ENCODE peak calls at places on chromosomes 11 and 22, in six cellular contexts. K is GM12878, C is GM12891, D is prostate gland, M is germinal center, I is GM10248. F is an unnamed sample.

GRCh38 chr11:12473366-12473765 is 96.0 kb downstream of the PARVA start:
- DNase-seq in K (no peak), C (no peak), D (no peak), M (no peak), I (no peak), F (no peak)

GRCh38 chr11:35390737-35391682 is 28.3 kb downstream of the SLC1A2 start:
- DNase-seq in K (peak), C (no peak), D (peak), M (peak), I (peak), F (no peak)

GRCh38 chr22:37330200-37331033 is 48.1 kb downstream of the CYTH4 start:
- DNase-seq in K (no peak), C (peak), D (no peak), M (peak), I (peak), F (peak)

GRCh38 chr22:41696714-41697113 is 2.6 kb upstream of the MEI1 start:
- DNase-seq in K (no peak), C (no peak), D (no peak), M (no peak), I (no peak), F (no peak)

GRCh38 chr11:6992457-6993431 is 27.4 kb downstream of the ZNF214 start:
- DNase-seq in K (no peak), C (no peak), D (peak), M (no peak), I (no peak), F (no peak)

GRCh38 chr11:67120456-67120855 is 1.4 kb downstream of the KDM2A start:
- DNase-seq in K (no peak), C (no peak), D (no peak), M (no peak), I (no peak), F (no peak)

GRCh38 chr22:32281092-32281491 is 25.9 kb upstream of the SLC5A4 start:
- DNase-seq in K (no peak), C (no peak), D (no peak), M (no peak), I (no peak), F (no peak)

GRCh38 chr11:114209343-114209742 is 86.9 kb upstream of the NNMT start:
- DNase-seq in K (no peak), C (no peak), D (no peak), M (no peak), I (no peak), F (no peak)

GRCh38 chr22:38417252-38418060 is 37.5 kb downstream of the KCNJ4 start:
- DNase-seq in K (no peak), C (no peak), D (no peak), M (no peak), I (no peak), F (no peak)

GRCh38 chr11:64023731-64024710 is 11.7 kb upstream of the FLRT1 start:
- DNase-seq in K (no peak), C (no peak), D (no peak), M (no peak), I (no peak), F (no peak)

GRCh38 chr22:49993649-49994360 is 18.8 kb downstream of the IL17REL start:
- DNase-seq in K (no peak), C (no peak), D (no peak), M (no peak), I (no peak), F (no peak)

GRCh38 chr11:70415642-70416395 is 17.5 kb downstream of the CTTN start:
- DNase-seq in K (no peak), C (no peak), D (no peak), M (no peak), I (no peak), F (no peak)

GRCh38 chr22:19855504-19856409 is 1.1 kb upstream of the GNB1L start:
- DNase-seq in K (peak), C (no peak), D (no peak), M (peak), I (peak), F (peak)

GRCh38 chr22:38868886-38869381 is 3.1 kb downstream of the CBX6 start:
- DNase-seq in K (no peak), C (peak), D (peak), M (peak), I (peak), F (peak)

GRCh38 chr11:110128161-110128560 is 35.0 kb downstream of the ZC3H12C start:
- DNase-seq in K (no peak), C (no peak), D (no peak), M (no peak), I (no peak), F (no peak)

GRCh38 chr11:130159657-130160459 is at the start of gene ST14:
- DNase-seq in K (no peak), C (no peak), D (peak), M (peak), I (peak), F (no peak)

GRCh38 chr11:92834296-92835020 is 135.0 kb upstream of the MTNR1B start:
- DNase-seq in K (no peak), C (no peak), D (no peak), M (no peak), I (no peak), F (no peak)

GRCh38 chr11:44631831-44632230 is 66.4 kb downstream of the CD82 start:
- DNase-seq in K (no peak), C (no peak), D (no peak), M (no peak), I (peak), F (no peak)

GRCh38 chr11:82989628-82990404 is 81.9 kb downstream of the RAB30 start:
- DNase-seq in K (no peak), C (no peak), D (no peak), M (no peak), I (no peak), F (no peak)

GRCh38 chr11:118186346-118187107 is 10.1 kb upstream of the SCN2B start:
- DNase-seq in K (no peak), C (no peak), D (no peak), M (no peak), I (no peak), F (no peak)

GRCh38 chr22:48882636-48883200 is 945.0 kb downstream of the BRD1 start:
- DNase-seq in K (no peak), C (no peak), D (no peak), M (no peak), I (no peak), F (no peak)

GRCh38 chr11:76173663-76174062 is 32.6 kb downstream of the WNT11 start:
- DNase-seq in K (no peak), C (no peak), D (no peak), M (no peak), I (no peak), F (no peak)

GRCh38 chr11:133507185-133507584 is 25.1 kb downstream of the OPCML start:
- DNase-seq in K (no peak), C (no peak), D (no peak), M (no peak), I (no peak), F (no peak)

F was measured in GM19239.